ENCODE peak calls at places on chromosomes 7 and 10, in seven cellular contexts. H, D, L, M, E, B and S are unnamed samples.

GRCh38 chr10:58152698-58153263 is 114.9 kb downstream of the IPMK start:
- DNase-seq in M (no peak), H (peak; percentile 58), B (peak; percentile 81), E (peak; percentile 18), D (no peak), L (no peak), S (no peak)

GRCh38 chr7:143519411-143520131 is 41.9 kb downstream of the TAS2R41 start:
- DNase-seq in M (peak; percentile 29), D (no peak), B (peak; percentile 96), H (no peak), L (peak; percentile 32), E (peak; percentile 39), S (no peak)

GRCh38 chr10:75662715-75663114 is 231.3 kb downstream of the LRMDA start:
- DNase-seq in B (peak; percentile 25), E (peak; percentile 55), M (peak; percentile 75), L (peak; percentile 40), D (no peak), H (no peak), S (peak; percentile 72)

GRCh38 chr7:134587736-134588135 is 38.8 kb downstream of the AKR1B15 start:
- DNase-seq in B (no peak), L (no peak), M (no peak), E (no peak), D (no peak), H (no peak), S (no peak)

GRCh38 chr7:47609803-47610452 is 28.0 kb upstream of the TNS3 start:
- DNase-seq in M (peak; percentile 57), H (no peak), B (peak; percentile 81), L (peak; percentile 40), E (peak; percentile 35), D (no peak), S (no peak)

GRCh38 chr7:46741924-46742607 is 821.0 kb upstream of the IGFBP3 start:
- DNase-seq in B (no peak), D (no peak), L (no peak), E (no peak), H (no peak), M (no peak), S (no peak)

GRCh38 chr7:151631149-151631967 is 111.7 kb upstream of the RHEB start:
- DNase-seq in M (no peak), E (no peak), D (no peak), L (no peak), B (peak; percentile 42), H (no peak), S (no peak)

GRCh38 chr7:100642534-100642907 is 1.2 kb upstream of the TFR2 start:
- DNase-seq in E (no peak), B (no peak), D (no peak), H (peak; percentile 27), M (no peak), L (no peak), S (no peak)

GRCh38 chr7:42226354-42226941 is 10.6 kb downstream of the GLI3 start:
- DNase-seq in L (no peak), D (no peak), E (no peak), B (no peak), H (no peak), M (no peak), S (no peak)

GRCh38 chr7:42222119-42222518 is 14.9 kb downstream of the GLI3 start:
- DNase-seq in L (no peak), M (no peak), H (no peak), D (no peak), B (no peak), E (no peak), S (no peak)

GRCh38 chr7:42222891-42223290 is 14.1 kb downstream of the GLI3 start:
- DNase-seq in D (no peak), H (no peak), L (no peak), B (no peak), E (no peak), M (no peak), S (no peak)

GRCh38 chr7:42227523-42227922 is 9.5 kb downstream of the GLI3 start:
- DNase-seq in L (no peak), E (no peak), H (no peak), D (no peak), B (no peak), M (no peak), S (no peak)

DNA sequence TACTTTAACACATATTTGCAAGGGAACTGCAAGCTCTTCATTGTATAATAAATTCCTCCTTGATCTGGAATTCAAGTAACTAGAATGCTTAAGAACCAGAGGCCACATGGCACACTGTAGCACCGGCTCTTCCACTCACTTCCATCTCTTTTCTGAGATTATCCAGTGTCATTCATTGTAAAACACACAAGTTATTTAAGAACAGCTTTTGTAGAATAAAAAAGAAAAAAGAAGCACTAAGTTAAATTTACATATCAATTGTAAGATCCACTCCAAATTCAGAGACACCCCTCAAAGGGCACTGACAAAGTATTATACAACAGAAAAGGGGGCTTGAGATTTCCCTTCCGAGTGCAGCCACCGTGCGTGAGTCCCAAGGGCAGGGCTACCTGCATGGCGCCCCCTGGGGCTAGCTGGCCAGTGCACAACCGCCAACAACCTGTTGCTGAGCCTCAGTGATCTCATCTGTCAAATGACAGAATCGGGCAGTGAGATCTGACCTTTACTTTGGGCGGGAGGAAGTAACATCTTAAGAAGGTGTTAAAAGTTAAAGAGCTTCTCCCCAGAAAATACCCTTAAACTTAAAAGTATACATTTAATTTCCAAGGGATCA is 12.5 kb downstream of the GLI3 start:
- DNase-seq in E (no peak), M (no peak), H (no peak), B (no peak), L (no peak), D (no peak), S (no peak)
- TF ChIP-seq CTCF in E (no peak), M (no peak), H (no peak), B (no peak), L (no peak), D (no peak), S (no peak)

DNA sequence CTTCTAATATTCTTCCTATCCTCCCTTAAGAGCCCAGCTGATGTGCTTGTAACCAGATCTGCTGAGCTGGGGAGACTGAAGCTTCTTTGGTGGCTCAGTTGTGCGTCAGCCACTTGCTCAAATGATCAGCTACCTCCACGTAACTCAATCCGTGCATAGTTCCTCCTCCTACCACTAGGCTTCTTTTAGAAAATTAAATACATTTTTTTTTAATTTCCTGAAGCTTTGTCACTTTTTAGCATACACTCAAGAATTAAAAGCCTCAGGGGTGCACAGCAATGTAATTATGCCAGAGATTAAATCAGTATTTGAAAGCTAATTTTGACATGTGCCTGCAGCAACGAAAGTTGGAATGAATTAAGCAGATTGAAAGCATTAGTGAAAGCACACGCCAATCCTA is 20.4 kb upstream of the PRLHR start:
- DNase-seq in M (no peak), D (no peak), H (no peak), L (no peak), E (no peak), B (peak; percentile 40), S (no peak)
- TF ChIP-seq CTCF in M (no peak), D (no peak), H (no peak), L (no peak), E (no peak), B (peak; percentile 32), S (no peak)

DNA sequence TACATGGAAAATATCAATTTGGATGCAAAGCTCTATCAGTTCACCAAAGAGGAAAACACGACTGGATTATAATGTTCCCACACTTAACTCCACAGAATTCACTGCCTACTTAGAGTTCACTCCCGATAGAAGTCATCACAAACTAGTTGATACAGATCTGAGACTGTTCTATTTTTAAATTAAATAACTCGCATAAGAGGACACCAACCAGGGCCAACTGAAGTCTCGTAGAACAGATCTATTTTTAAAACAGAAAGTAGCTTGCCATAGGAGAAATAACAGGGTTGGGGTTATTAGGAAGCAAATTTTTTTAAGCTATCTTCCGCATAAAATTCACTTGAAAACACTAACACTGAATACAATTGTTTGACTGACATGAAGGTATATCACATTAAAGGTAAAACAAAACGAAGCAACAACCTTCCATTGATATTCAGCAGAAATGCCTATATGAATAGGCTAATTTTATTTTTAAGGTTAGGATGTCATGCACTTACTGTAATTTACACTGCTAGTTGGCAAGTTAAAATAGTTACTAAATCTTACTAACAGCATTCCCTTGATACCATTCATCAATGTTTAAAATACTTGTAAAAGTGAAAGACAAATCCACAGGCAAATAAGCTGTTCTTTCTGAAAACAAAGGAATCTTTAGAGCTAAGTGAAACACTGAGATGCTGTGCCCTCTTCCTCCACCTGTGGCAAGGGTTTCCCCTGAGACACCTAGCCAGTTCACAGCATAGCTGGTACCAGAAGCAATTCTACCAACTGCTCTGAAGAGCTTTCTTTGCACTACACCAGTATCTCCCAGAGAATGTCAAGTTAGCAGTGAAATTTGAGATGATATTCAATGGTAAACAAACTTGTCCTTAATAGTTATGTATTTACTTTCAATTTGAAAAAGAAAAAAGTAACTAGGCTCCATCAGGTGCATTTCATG is 186.7 kb upstream of the ANK3 start:
- DNase-seq in E (no peak), D (no peak), H (no peak), B (no peak), L (no peak), M (no peak), S (no peak)
- TF ChIP-seq CTCF in E (no peak), D (no peak), H (no peak), B (no peak), L (no peak), M (no peak), S (no peak)

GRCh38 chr10:109770000-109770399 is 153.3 kb downstream of the XPNPEP1 start:
- DNase-seq in L (no peak), D (no peak), B (no peak), M (no peak), E (no peak), H (no peak), S (no peak)

GRCh38 chr10:109762556-109762955 is 160.8 kb downstream of the XPNPEP1 start:
- DNase-seq in E (no peak), M (no peak), B (no peak), D (no peak), H (no peak), L (no peak), S (no peak)

GRCh38 chr10:109765838-109766237 is 157.5 kb downstream of the XPNPEP1 start:
- DNase-seq in M (no peak), B (no peak), E (no peak), L (no peak), D (no peak), H (no peak), S (no peak)
- TF ChIP-seq CTCF in M (no peak), B (no peak), E (no peak), L (no peak), D (no peak), H (no peak), S (no peak)

GRCh38 chr10:122525788-122526187 is 34.8 kb upstream of the DMBT1 start:
- DNase-seq in H (no peak), M (no peak), E (no peak), D (no peak), B (peak; percentile 9), L (no peak), S (no peak)
- TF ChIP-seq CTCF in H (peak; percentile 26), M (no peak), E (peak; percentile 48), D (peak; percentile 52), B (peak; percentile 31), L (peak; percentile 17), S (peak; percentile 19)

GRCh38 chr7:92833766-92834605 is 2.4 kb downstream of the CDK6 start:
- DNase-seq in M (peak; percentile 65), B (peak; percentile 85), L (peak; percentile 75), D (peak; percentile 89), E (peak; percentile 89), H (peak; percentile 84), S (peak; percentile 92)
- TF ChIP-seq CTCF in M (no peak), B (peak; percentile 29), L (no peak), D (peak; percentile 34), E (peak; percentile 38), H (no peak), S (peak; percentile 32)